ENCODE peak calls at places on chromosomes 1 and 21, in four cellular contexts. One of them, this sample, is unnamed.

GRCh38 chr1:205003358-205004145 is 39.5 kb upstream of the CNTN2 start:
- DNase-seq in K562: no peak
- DNase-seq in HepG2: no peak
- DNase-seq in A549: no peak
- DNase-seq in this sample: no peak

GRCh38 chr1:44747878-44748277 is 8.2 kb downstream of the KIF2C start:
- DNase-seq in K562: no peak
- DNase-seq in HepG2: no peak
- DNase-seq in A549: no peak
- DNase-seq in this sample: no peak

GRCh38 chr1:12158362-12159092 is 8.3 kb upstream of the TNFRSF1B start:
- DNase-seq in K562: no peak
- DNase-seq in HepG2: no peak
- DNase-seq in A549: no peak
- DNase-seq in this sample: no peak

GRCh38 chr1:35269190-35269988 is 880 bp downstream of the ZMYM4 start:
- DNase-seq in K562: no peak
- DNase-seq in A549: no peak
- DNase-seq in HepG2: no peak
- DNase-seq in this sample: peak; percentile 47

GRCh38 chr1:181918893-181919728 is 142.4 kb downstream of the ZNF648 start:
- DNase-seq in K562: no peak
- DNase-seq in A549: no peak
- DNase-seq in HepG2: no peak
- DNase-seq in this sample: peak; percentile 49

GRCh38 chr1:9009438-9010366 is 16.5 kb downstream of the SLC2A7 start:
- DNase-seq in A549: no peak
- DNase-seq in HepG2: no peak
- DNase-seq in K562: peak; percentile 55
- DNase-seq in this sample: peak; percentile 78

GRCh38 chr1:98388431-98388830 is 273.1 kb upstream of the SNX7 start:
- DNase-seq in HepG2: no peak
- DNase-seq in A549: no peak
- DNase-seq in K562: no peak
- DNase-seq in this sample: no peak

GRCh38 chr1:158146165-158146564 is 34.5 kb upstream of the CD1D start:
- DNase-seq in A549: no peak
- DNase-seq in HepG2: no peak
- DNase-seq in K562: no peak
- DNase-seq in this sample: no peak

GRCh38 chr1:95547000-95547399 is 313.0 kb downstream of the RWDD3 start:
- DNase-seq in HepG2: no peak
- DNase-seq in K562: no peak
- DNase-seq in A549: no peak
- DNase-seq in this sample: no peak

GRCh38 chr1:1869459-1869858 is 21.4 kb downstream of the GNB1 start:
- DNase-seq in A549: no peak
- DNase-seq in HepG2: no peak
- DNase-seq in K562: no peak
- DNase-seq in this sample: no peak

GRCh38 chr1:176206006-176206960 is 803 bp downstream of the COP1 start:
- DNase-seq in A549: peak; percentile 25
- DNase-seq in HepG2: peak; percentile 38
- DNase-seq in K562: no peak
- DNase-seq in this sample: no peak

GRCh38 chr1:25472494-25472893 is 41.8 kb downstream of the MACO1 start:
- DNase-seq in K562: no peak
- DNase-seq in A549: no peak
- DNase-seq in HepG2: no peak
- DNase-seq in this sample: no peak

GRCh38 chr1:11790880-11791715 is 14.7 kb downstream of the MTHFR start:
- DNase-seq in HepG2: no peak
- DNase-seq in A549: peak; percentile 33
- DNase-seq in K562: peak; percentile 71
- DNase-seq in this sample: no peak

GRCh38 chr1:185156854-185157598 is at the start of the genes SWT1 and TRMT1L:
- DNase-seq in HepG2: peak; percentile 98
- DNase-seq in A549: peak; percentile 81
- DNase-seq in K562: peak; percentile 91
- DNase-seq in this sample: peak; percentile 96

GRCh38 chr21:39221997-39222486 is 38.8 kb upstream of the PSMG1 start:
- DNase-seq in K562: no peak
- DNase-seq in A549: no peak
- DNase-seq in HepG2: no peak
- DNase-seq in this sample: no peak

GRCh38 chr1:168229893-168230292 is 4.1 kb downstream of the SFT2D2 start:
- DNase-seq in A549: no peak
- DNase-seq in HepG2: no peak
- DNase-seq in K562: no peak
- DNase-seq in this sample: no peak

GRCh38 chr21:43829575-43830119 is 35.4 kb upstream of the AGPAT3 start:
- DNase-seq in K562: no peak
- DNase-seq in HepG2: no peak
- DNase-seq in A549: no peak
- DNase-seq in this sample: no peak

GRCh38 chr1:24699628-24700027 is 45.6 kb upstream of the CLIC4 start:
- DNase-seq in K562: no peak
- DNase-seq in A549: no peak
- DNase-seq in HepG2: no peak
- DNase-seq in this sample: no peak

GRCh38 chr1:209439828-209440227 is 143.7 kb upstream of the CAMK1G start:
- DNase-seq in HepG2: no peak
- DNase-seq in A549: no peak
- DNase-seq in K562: no peak
- DNase-seq in this sample: no peak

GRCh38 chr1:237201155-237201554 is 159.2 kb downstream of the RYR2 start:
- DNase-seq in HepG2: no peak
- DNase-seq in A549: no peak
- DNase-seq in K562: no peak
- DNase-seq in this sample: no peak

GRCh38 chr1:214579183-214579582 is 23.8 kb upstream of the CENPF start:
- DNase-seq in HepG2: no peak
- DNase-seq in A549: no peak
- DNase-seq in K562: no peak
- DNase-seq in this sample: no peak

GRCh38 chr1:182765416-182765815 is 24.2 kb upstream of the NPL start:
- DNase-seq in K562: no peak
- DNase-seq in HepG2: no peak
- DNase-seq in A549: no peak
- DNase-seq in this sample: no peak

GRCh38 chr1:221908573-221908972 is 166.7 kb upstream of the DUSP10 start:
- DNase-seq in HepG2: no peak
- DNase-seq in K562: no peak
- DNase-seq in A549: no peak
- DNase-seq in this sample: no peak

GRCh38 chr1:51316764-51317120 is 13.6 kb downstream of the TTC39A start:
- DNase-seq in HepG2: no peak
- DNase-seq in A549: no peak
- DNase-seq in K562: no peak
- DNase-seq in this sample: no peak

GRCh38 chr1:234201600-234201999 is 171.7 kb upstream of the COA6 start:
- DNase-seq in HepG2: no peak
- DNase-seq in A549: no peak
- DNase-seq in K562: no peak
- DNase-seq in this sample: no peak

GRCh38 chr1:234208351-234208750 is 164.9 kb upstream of the COA6 start:
- DNase-seq in K562: no peak
- DNase-seq in HepG2: no peak
- DNase-seq in A549: no peak
- DNase-seq in this sample: no peak

GRCh38 chr1:234208791-234209190 is 164.5 kb upstream of the COA6 start:
- DNase-seq in K562: no peak
- DNase-seq in HepG2: no peak
- DNase-seq in A549: no peak
- DNase-seq in this sample: no peak

GRCh38 chr1:234205966-234206365 is 167.3 kb upstream of the COA6 start:
- DNase-seq in A549: no peak
- DNase-seq in HepG2: no peak
- DNase-seq in K562: no peak
- DNase-seq in this sample: no peak

DNA sequence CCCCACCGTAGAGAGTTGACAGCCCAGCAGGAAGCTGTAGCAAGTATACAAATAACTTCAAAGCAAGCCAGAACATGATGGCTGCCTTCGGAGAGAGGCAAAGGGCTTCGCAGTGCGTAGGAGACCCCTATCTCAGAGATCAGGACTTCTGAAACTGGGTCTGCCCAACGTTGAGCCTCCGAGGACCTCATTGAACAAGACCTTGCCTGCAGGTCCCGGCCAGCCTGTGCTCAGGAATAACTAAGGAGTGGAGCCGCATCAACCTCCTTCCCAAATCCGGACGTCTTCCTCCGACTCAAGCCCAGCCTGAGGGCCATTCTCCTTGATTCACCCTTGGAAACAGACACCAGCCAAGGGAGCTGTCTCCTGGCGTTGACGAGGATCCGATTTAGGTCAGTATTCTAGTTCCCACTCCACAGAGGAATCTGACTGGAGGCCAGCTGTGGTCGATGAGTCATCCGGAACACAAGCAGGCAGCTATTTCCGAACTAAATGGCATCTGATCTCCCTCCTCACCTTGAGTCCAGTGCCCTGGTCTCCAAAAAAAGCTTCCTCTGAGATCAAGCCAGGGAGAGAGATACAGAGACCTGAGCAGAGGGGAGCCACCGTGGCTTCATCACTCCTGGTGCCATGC is 166.5 kb upstream of the COA6 start:
- DNase-seq in K562: no peak
- DNase-seq in HepG2: peak; percentile 14
- DNase-seq in A549: peak; percentile 56
- DNase-seq in this sample: no peak
- TF ChIP-seq RNF2 in K562: no peak
- TF ChIP-seq RNF2 in HepG2: no peak
- TF ChIP-seq RNF2 in A549: no peak
- TF ChIP-seq RNF2 in this sample: no peak

DNA sequence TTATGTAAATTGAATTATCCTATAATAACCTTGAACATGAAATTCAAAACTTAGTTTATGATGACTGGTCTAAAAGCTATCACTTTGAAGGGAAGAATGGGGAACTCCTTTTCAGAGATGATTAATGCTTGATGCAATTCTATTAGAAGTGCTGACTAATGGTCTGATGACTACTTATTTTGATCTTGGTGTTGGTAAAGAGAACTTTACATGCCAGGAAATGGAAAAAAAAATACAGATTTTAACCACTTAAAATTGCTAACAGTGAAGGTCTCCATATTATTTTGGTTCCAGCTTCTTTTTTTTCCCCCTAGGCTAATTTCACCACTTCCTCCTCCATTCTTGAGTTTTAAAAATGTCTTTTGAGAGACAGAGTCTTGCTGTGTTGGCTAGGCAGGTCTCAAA is 22.9 kb downstream of the S1PR1 start:
- DNase-seq in HepG2: no peak
- DNase-seq in A549: no peak
- DNase-seq in K562: no peak
- DNase-seq in this sample: no peak
- TF ChIP-seq RNF2 in HepG2: no peak
- TF ChIP-seq RNF2 in A549: no peak
- TF ChIP-seq RNF2 in K562: no peak
- TF ChIP-seq RNF2 in this sample: no peak

GRCh38 chr1:3790501-3790923 is 5.8 kb downstream of the LRRC47 start:
- DNase-seq in HepG2: no peak
- DNase-seq in K562: no peak
- DNase-seq in A549: no peak
- DNase-seq in this sample: no peak
- TF ChIP-seq RNF2 in HepG2: no peak
- TF ChIP-seq RNF2 in K562: no peak
- TF ChIP-seq RNF2 in A549: no peak
- TF ChIP-seq RNF2 in this sample: no peak

GRCh38 chr1:180156631-180157091 is 2.0 kb downstream of the QSOX1 start:
- DNase-seq in HepG2: no peak
- DNase-seq in K562: no peak
- DNase-seq in A549: no peak
- DNase-seq in this sample: no peak
- TF ChIP-seq RNF2 in HepG2: no peak
- TF ChIP-seq RNF2 in K562: no peak
- TF ChIP-seq RNF2 in A549: no peak
- TF ChIP-seq RNF2 in this sample: no peak

DNA sequence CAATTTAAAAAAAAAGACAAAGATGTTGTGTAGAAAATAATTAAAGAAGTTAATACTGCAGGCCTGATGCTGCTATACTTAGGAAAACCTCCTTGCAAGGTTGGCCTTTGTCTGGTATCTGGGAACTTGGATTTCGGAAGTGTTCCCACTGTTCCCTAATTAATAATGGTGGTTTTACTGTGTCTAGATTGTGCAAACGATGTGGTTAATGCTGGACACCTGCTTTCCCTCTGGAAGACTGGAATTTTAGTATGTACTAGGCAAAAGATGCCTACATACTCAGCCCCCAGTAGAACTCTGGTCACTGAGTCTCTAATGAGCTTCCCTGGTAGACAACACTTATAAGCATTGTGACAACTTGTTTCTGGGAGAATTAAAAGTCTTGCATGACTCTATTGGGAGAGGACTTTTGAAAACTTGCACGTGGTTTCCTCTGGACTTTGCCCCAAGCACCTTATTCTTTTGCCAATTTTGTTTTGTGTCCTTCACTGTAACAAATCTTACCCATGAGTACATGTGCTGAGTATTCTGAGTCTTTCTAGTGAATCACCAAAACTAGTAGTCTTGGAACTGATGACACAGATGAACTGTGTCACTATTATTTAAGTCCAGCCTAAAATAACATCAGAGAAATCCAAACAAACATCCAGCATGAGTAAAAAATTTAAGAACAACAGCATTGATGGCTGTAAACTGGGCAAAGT is 40.4 kb downstream of the LIN9 start:
- DNase-seq in A549: peak; percentile 7
- DNase-seq in HepG2: no peak
- DNase-seq in K562: no peak
- DNase-seq in this sample: no peak
- TF ChIP-seq RNF2 in A549: no peak
- TF ChIP-seq RNF2 in HepG2: no peak
- TF ChIP-seq RNF2 in K562: no peak
- TF ChIP-seq RNF2 in this sample: no peak